ENCODE peak calls at places on chromosome 3, in four cellular contexts. O is fibroblast of mammary gland; Q is hypothalamus; M is stimulated activated CD4-positive, alpha-beta T cell treated with anti-CD3 and anti-CD28 coated beads, Interleukin-2, amount 100 ng/mL, for 48 hours. A is an unnamed sample.
A peak's percentile ranks its signal among the peaks of the same experiment; 100 is the strongest.

GRCh38 chr3:58861551-58861950 is 188.3 kb downstream of the CFAP20DC start:
- DNase-seq in O (no peak), Q (no peak), M (no peak), A (no peak)

GRCh38 chr3:50238549-50239026 is 2.6 kb downstream of the GNAI2 start:
- DNase-seq in O (peak; percentile 47), Q (no peak), M (no peak), A (peak; percentile 62)

GRCh38 chr3:8990266-8991215 is 27.3 kb upstream of the RAD18 start:
- DNase-seq in O (peak; percentile 42), Q (no peak), M (no peak), A (peak; percentile 59)

GRCh38 chr3:99134996-99135395 is 233.5 kb upstream of the DCBLD2 start:
- DNase-seq in O (no peak), Q (no peak), M (no peak), A (no peak)

GRCh38 chr3:21041621-21042020 is 709.4 kb downstream of the ZNF385D start:
- DNase-seq in O (peak; percentile 13), Q (no peak), M (no peak), A (no peak)

GRCh38 chr3:53709856-53710674 is 136.2 kb downstream of the CHDH start:
- DNase-seq in O (peak; percentile 60), Q (peak; percentile 33), M (peak; percentile 54), A (peak; percentile 54)

GRCh38 chr3:21524113-21524512 is 226.9 kb downstream of the ZNF385D start:
- DNase-seq in O (peak; percentile 38), Q (no peak), M (no peak), A (no peak)

GRCh38 chr3:150106752-150107428 is 136.2 kb upstream of the PFN2 start:
- DNase-seq in O (peak; percentile 97), Q (no peak), M (no peak), A (peak; percentile 62)

GRCh38 chr3:179149951-179150350 is 1.8 kb downstream of the PIK3CA start:
- DNase-seq in O (peak; percentile 11), Q (no peak), M (no peak), A (no peak)

GRCh38 chr3:40961104-40961857 is 238.0 kb upstream of the CTNNB1 start:
- DNase-seq in O (no peak), Q (no peak), M (no peak), A (no peak)

GRCh38 chr3:61783993-61784718 is 222.8 kb downstream of the PTPRG start:
- DNase-seq in O (peak; percentile 87), Q (no peak), M (no peak), A (peak; percentile 10)

GRCh38 chr3:172271386-172271976 is 176.8 kb downstream of the GHSR start:
- DNase-seq in O (no peak), Q (no peak), M (no peak), A (no peak)